ENCODE peak calls at places on chromosomes 6 and 20, in ten cellular contexts. S is neural crest cell; K is stimulated activated CD8-positive, alpha-beta memory T cell treated with anti-CD3 and anti-CD28 coated beads, Interleukin-2, amount 100 ng/mL, for 1 hour; G is NCI-H2081 treated with DMSO at 0.1 percent for 48 hours; H is activated naive CD8-positive, alpha-beta T cell treated with anti-CD3 and anti-CD28 coated beads for 36 hours; V is activated T-helper 9 cell treated with anti-CD3 and anti-CD28 coated beads, Interleukin-2, amount 50 U/mL, for 16 hours; R is NCI-H1694; X is progenitor cell of endocrine pancreas; W is glutamatergic neuron; L is NCI-H345. I is an unnamed sample.
A peak's percentile ranks its signal among the peaks of the same experiment; 100 is the strongest.

GRCh38 chr6:82006027-82006738 is 241.4 kb downstream of the IBTK start:
- DNase-seq in K (no peak), G (no peak), L (no peak), V (no peak), H (no peak), R (peak; percentile 14), S (no peak), X (no peak), W (no peak), I (no peak)

GRCh38 chr6:3747100-3747737 is 4.3 kb downstream of the PXDC1 start:
- DNase-seq in S (no peak), X (no peak), G (no peak), R (no peak), W (no peak), V (no peak), H (no peak), L (no peak), K (no peak), I (no peak)

GRCh38 chr6:100138346-100139022 is 144.5 kb upstream of the MCHR2 start:
- DNase-seq in G (no peak), H (no peak), W (no peak), S (no peak), R (no peak), X (no peak), K (no peak), L (peak; percentile 46), V (no peak), I (no peak)

GRCh38 chr6:97160280-97160679 is 122.7 kb downstream of the MMS22L start:
- DNase-seq in S (no peak), X (no peak), R (no peak), L (no peak), W (no peak), V (no peak), K (no peak), H (no peak), G (no peak), I (no peak)

GRCh38 chr20:34066476-34067090 is 45.5 kb downstream of the EIF2S2 start:
- DNase-seq in V (no peak), K (no peak), X (no peak), W (no peak), L (no peak), R (no peak), H (no peak), G (no peak), S (no peak), I (no peak)

GRCh38 chr6:11098009-11098408 is 4.4 kb downstream of the SMIM13 start:
- DNase-seq in S (no peak), G (no peak), L (no peak), W (no peak), K (no peak), H (no peak), V (no peak), R (no peak), X (no peak), I (no peak)

GRCh38 chr6:157289764-157290163 is 33.6 kb downstream of the TMEM242 start:
- DNase-seq in G (no peak), K (no peak), X (no peak), H (no peak), S (no peak), L (no peak), W (no peak), R (no peak), V (no peak), I (no peak)

GRCh38 chr6:46490425-46491200 is 636 bp downstream of the RCAN2 start:
- DNase-seq in V (no peak), W (peak; percentile 79), K (no peak), X (peak; percentile 77), S (peak; percentile 63), G (no peak), R (no peak), H (no peak), L (peak; percentile 18), I (no peak)

GRCh38 chr6:30272032-30272431 is 54.7 kb upstream of the TRIM39 start:
- DNase-seq in W (no peak), S (no peak), G (no peak), V (no peak), K (no peak), L (no peak), H (no peak), X (no peak), R (no peak), I (no peak)

GRCh38 chr6:33995046-33995872 is 150.6 kb downstream of the GRM4 start:
- DNase-seq in H (no peak), K (no peak), V (no peak), X (no peak), S (no peak), G (no peak), R (no peak), L (no peak), W (peak; percentile 24), I (peak; percentile 49)

GRCh38 chr20:427849-428657 is 20.0 kb downstream of the RBCK1 start:
- DNase-seq in L (no peak), G (no peak), H (no peak), K (no peak), X (no peak), V (no peak), R (no peak), W (no peak), S (no peak), I (no peak)

GRCh38 chr6:127266178-127266891 is at the start of gene RNF146:
- DNase-seq in W (no peak), H (peak; percentile 78), R (peak; percentile 47), K (peak; percentile 53), G (peak; percentile 44), L (peak; percentile 83), S (peak; percentile 67), V (peak; percentile 66), X (peak; percentile 61), I (peak; percentile 39)

GRCh38 chr20:22905667-22906066 is 129.4 kb upstream of the SSTR4 start:
- DNase-seq in G (no peak), R (no peak), S (no peak), X (no peak), V (no peak), W (no peak), H (no peak), K (no peak), L (no peak), I (no peak)

GRCh38 chr20:63014710-63015109 is 7.9 kb upstream of the BHLHE23 start:
- DNase-seq in K (no peak), L (peak; percentile 24), S (peak; percentile 76), W (peak; percentile 89), H (no peak), V (no peak), X (no peak), R (no peak), G (no peak), I (no peak)

GRCh38 chr6:147071786-147072185 is 132.4 kb upstream of the STXBP5 start:
- DNase-seq in R (no peak), V (no peak), W (no peak), K (no peak), S (no peak), G (no peak), H (no peak), L (no peak), X (no peak), I (no peak)

GRCh38 chr6:165218816-165219215 is 90.6 kb downstream of the C6orf118 start:
- DNase-seq in R (no peak), L (no peak), S (no peak), H (no peak), G (no peak), V (no peak), K (no peak), X (no peak), W (no peak), I (no peak)

GRCh38 chr20:50303573-50304500 is 113.2 kb downstream of the CEBPB start:
- DNase-seq in X (no peak), V (no peak), K (no peak), G (no peak), W (peak; percentile 42), L (peak; percentile 85), R (peak; percentile 34), H (no peak), S (no peak), I (no peak)

GRCh38 chr20:1775117-1775516 is 117.5 kb upstream of the SIRPG start:
- DNase-seq in S (no peak), H (no peak), X (no peak), G (no peak), K (no peak), L (no peak), V (no peak), W (no peak), R (no peak), I (no peak)

GRCh38 chr6:16761469-16762264 is 407 bp upstream of the ATXN1 start:
- DNase-seq in H (peak; percentile 85), S (peak; percentile 60), W (peak; percentile 83), K (peak; percentile 70), R (no peak), X (peak; percentile 77), L (peak; percentile 47), V (peak; percentile 75), G (no peak), I (peak; percentile 51)